ENCODE peak calls at places on chromosomes 13 and 19, in nine cellular contexts. V is spleen; B is T-helper 1 cell; C is MG63; Y is stimulated activated CD8-positive, alpha-beta memory T cell treated with anti-CD3 and anti-CD28 coated beads, Interleukin-4, amount 100 ng/mL, for 1 hour; Z is iris pigment epithelial cell; K is cardiac fibroblast; W is GM13977; M is HTR-8/SVneo. F is an unnamed sample.

GRCh38 chr13:29861694-29862110 is 11.3 kb upstream of the UBL3 start:
- DNase-seq in V (no peak), B (no peak), C (peak), Y (no peak), Z (peak), K (peak), W (no peak), M (peak), F (no peak)

GRCh38 chr19:45471866-45472556 is 4.2 kb downstream of the FOSB start:
- DNase-seq in V (no peak), B (no peak), C (no peak), Y (no peak), Z (no peak), K (no peak), W (no peak), M (no peak), F (no peak)

GRCh38 chr13:94569615-94570014 is 26.3 kb downstream of the TGDS start:
- DNase-seq in V (no peak), B (no peak), C (no peak), Y (no peak), Z (no peak), K (no peak), W (no peak), M (no peak), F (no peak)

GRCh38 chr19:47593860-47594259 is 15.1 kb upstream of the BICRA start:
- DNase-seq in V (no peak), B (no peak), C (no peak), Y (no peak), Z (no peak), K (no peak), W (no peak), M (no peak), F (no peak)

GRCh38 chr19:42038675-42039074 is 31.3 kb downstream of the GRIK5 start:
- DNase-seq in V (no peak), B (no peak), C (no peak), Y (no peak), Z (no peak), K (no peak), W (no peak), M (no peak), F (no peak)

GRCh38 chr13:80550856-80551532 is 210.1 kb upstream of the SPRY2 start:
- DNase-seq in V (no peak), B (no peak), C (no peak), Y (no peak), Z (no peak), K (no peak), W (no peak), M (no peak), F (no peak)

GRCh38 chr19:45528149-45528743 is 21.0 kb downstream of the VASP start:
- DNase-seq in V (no peak), B (no peak), C (no peak), Y (no peak), Z (peak), K (no peak), W (no peak), M (peak), F (no peak)

GRCh38 chr19:58406818-58407657 is 1.4 kb upstream of the ZNF584 start:
- DNase-seq in V (no peak), B (no peak), C (no peak), Y (no peak), Z (no peak), K (no peak), W (no peak), M (no peak), F (no peak)

GRCh38 chr19:23415034-23415433 is 19.8 kb upstream of the ZNF91 start:
- DNase-seq in V (no peak), B (no peak), C (no peak), Y (no peak), Z (no peak), K (no peak), W (peak), M (no peak), F (no peak)

GRCh38 chr19:38655148-38655824 is 7.8 kb downstream of the ACTN4 start:
- DNase-seq in V (no peak), B (no peak), C (no peak), Y (no peak), Z (no peak), K (peak), W (peak), M (no peak), F (no peak)

GRCh38 chr13:23701646-23702045 is 131.4 kb downstream of the TNFRSF19 start:
- DNase-seq in V (no peak), B (no peak), C (peak), Y (no peak), Z (peak), K (peak), W (no peak), M (no peak), F (no peak)

GRCh38 chr13:90974249-90974954 is 373.1 kb upstream of the MIR17HG start:
- DNase-seq in V (no peak), B (no peak), C (no peak), Y (no peak), Z (no peak), K (no peak), W (no peak), M (no peak), F (no peak)

GRCh38 chr19:57888494-57889231 is at the start of gene ZNF814:
- DNase-seq in V (peak), B (peak), C (peak), Y (peak), Z (peak), K (peak), W (peak), M (peak), F (peak)